ENCODE peak calls at places on chromosomes 2 and 18, in ten cellular contexts. W, V, U, Q, H, R, X, E, A and G are unnamed samples.

GRCh38 chr2:98839292-98839691 is 96.7 kb downstream of the CRACDL start:
- DNase-seq in X (no peak), Q (no peak), E (no peak), R (peak; percentile 42), H (peak; percentile 19), A (no peak), U (no peak), V (no peak), W (no peak), G (peak; percentile 45)

GRCh38 chr18:62979900-62980299 is 264.6 kb downstream of the PHLPP1 start:
- DNase-seq in X (no peak), U (no peak), W (no peak), Q (no peak), A (no peak), E (no peak), V (no peak), H (no peak), R (no peak), G (no peak)

GRCh38 chr18:7390731-7391492 is 160.0 kb downstream of the LRRC30 start:
- DNase-seq in A (no peak), Q (no peak), X (no peak), H (no peak), W (no peak), V (no peak), E (no peak), R (no peak), U (no peak), G (no peak)

GRCh38 chr18:59141294-59142068 is 1.8 kb downstream of the SEC11C start:
- DNase-seq in R (no peak), U (no peak), H (no peak), X (no peak), V (no peak), E (no peak), W (no peak), A (peak; percentile 24), Q (no peak), G (no peak)

GRCh38 chr2:209578394-209579006 is 154.7 kb downstream of the MAP2 start:
- DNase-seq in U (no peak), W (no peak), A (no peak), V (no peak), H (no peak), X (no peak), E (no peak), R (no peak), Q (no peak), G (no peak)

GRCh38 chr2:240819404-240820013 is 510 bp downstream of the KIF1A start:
- DNase-seq in Q (peak; percentile 5), H (no peak), A (no peak), V (no peak), E (no peak), R (no peak), U (no peak), W (no peak), X (peak; percentile 37), G (peak; percentile 19)

GRCh38 chr2:236608710-236609109 is 39.1 kb downstream of the ACKR3 start:
- DNase-seq in H (no peak), V (no peak), R (peak; percentile 31), X (no peak), E (no peak), A (no peak), U (no peak), W (no peak), Q (no peak), G (peak; percentile 4)

GRCh38 chr18:67359868-67360838 is 156.4 kb downstream of the DSEL start:
- DNase-seq in V (peak; percentile 64), E (no peak), Q (no peak), W (peak; percentile 40), A (no peak), R (peak; percentile 96), X (peak; percentile 69), U (peak; percentile 78), H (peak; percentile 96), G (peak; percentile 98)

GRCh38 chr2:234254783-234255521 is 204.4 kb downstream of the SPP2 start:
- DNase-seq in W (no peak), R (peak; percentile 78), Q (no peak), V (no peak), X (no peak), E (no peak), A (no peak), H (no peak), U (peak; percentile 49), G (no peak)

GRCh38 chr2:159684796-159685195 is 27.5 kb upstream of the MARCHF7 start:
- DNase-seq in V (no peak), Q (no peak), A (no peak), R (peak; percentile 80), W (no peak), H (peak; percentile 75), U (peak; percentile 11), X (no peak), E (no peak), G (peak; percentile 66)

GRCh38 chr2:237967463-237967871 is 653 bp downstream of the UBE2F start:
- DNase-seq in A (no peak), W (no peak), E (peak; percentile 76), X (no peak), U (no peak), Q (peak; percentile 25), H (no peak), R (peak; percentile 14), V (peak; percentile 65), G (peak; percentile 61)
- H3K4me1 ChIP-seq in A (peaks cover 25% of the 10 kb centered on the region), W (peaks cover 26% of the 10 kb centered on the region), E (peaks cover 30% of the 10 kb centered on the region), X (peaks cover 16% of the 10 kb centered on the region), U (peaks cover 10% of the 10 kb centered on the region), Q (peaks cover 37% of the 10 kb centered on the region), H (peaks cover 6% of the 10 kb centered on the region), R (peaks cover 4% of the 10 kb centered on the region), V (no peaks in the 10 kb centered on the region), G (peaks cover 33% of the 10 kb centered on the region)

GRCh38 chr18:74281011-74281638 is 10.6 kb downstream of the CYB5A start:
- DNase-seq in W (no peak), X (no peak), V (no peak), R (no peak), E (no peak), H (no peak), U (no peak), A (no peak), Q (no peak), G (no peak)

GRCh38 chr18:74282359-74283254 is 9.2 kb downstream of the CYB5A start:
- DNase-seq in W (no peak), Q (no peak), U (no peak), V (no peak), X (no peak), H (no peak), R (no peak), A (no peak), E (no peak), G (no peak)

GRCh38 chr18:74283646-74284045 is 8.1 kb downstream of the CYB5A start:
- DNase-seq in Q (no peak), W (no peak), V (no peak), R (no peak), U (no peak), A (no peak), E (no peak), H (no peak), X (no peak), G (no peak)

GRCh38 chr18:74283255-74283554 is 8.6 kb downstream of the CYB5A start:
- DNase-seq in U (no peak), W (no peak), E (no peak), R (no peak), H (no peak), V (no peak), A (no peak), Q (no peak), X (no peak), G (no peak)

DNA sequence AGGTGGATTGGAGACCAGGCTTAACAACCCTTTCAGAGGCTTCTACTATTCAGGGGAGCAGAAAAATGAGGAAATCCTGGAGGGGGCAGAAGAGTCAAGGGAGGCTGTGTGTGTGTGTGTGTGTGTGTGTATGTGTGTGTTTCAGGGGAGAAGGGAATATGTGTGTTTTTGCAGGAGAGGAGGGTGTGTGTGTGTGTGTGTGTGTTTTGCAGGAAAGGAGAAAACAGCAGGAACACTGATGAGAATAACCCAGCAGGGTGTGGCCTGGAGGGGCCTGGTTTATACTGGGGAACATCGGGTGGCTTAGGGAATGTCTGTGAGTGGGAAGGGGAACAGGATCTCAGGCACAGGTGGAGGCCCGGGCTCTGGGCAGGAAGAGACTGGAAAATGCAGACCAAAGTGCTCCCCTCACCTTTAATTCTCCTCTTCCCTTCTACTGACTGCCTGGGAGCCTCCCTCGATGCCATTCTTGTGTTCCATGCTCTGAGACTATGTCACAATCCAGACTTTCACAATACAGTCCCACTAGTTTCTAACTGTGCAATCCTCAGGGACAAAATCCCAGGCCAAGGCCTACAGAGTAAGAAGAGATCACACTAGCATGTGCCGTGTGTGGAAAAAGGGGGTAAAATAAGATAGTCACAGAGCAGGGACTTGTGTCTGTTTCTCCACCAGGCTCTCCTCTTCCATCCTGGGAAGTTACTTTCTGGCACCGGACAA is 10.0 kb downstream of the CYB5A start:
- DNase-seq in V (no peak), U (no peak), X (no peak), A (no peak), R (no peak), W (no peak), E (no peak), Q (no peak), H (no peak), G (peak; percentile 82)
- H3K4me1 ChIP-seq in V (no peaks in the 10 kb centered on the region), U (peaks cover 44% of the 10 kb centered on the region), X (peaks cover 27% of the 10 kb centered on the region), A (no peaks in the 10 kb centered on the region), R (peaks cover 4% of the 10 kb centered on the region), W (peaks cover 63% of the 10 kb centered on the region), E (peaks cover 76% of the 10 kb centered on the region), Q (peaks cover 88% of the 10 kb centered on the region), H (peaks cover 11% of the 10 kb centered on the region), G (peaks cover 81% of the 10 kb centered on the region)

GRCh38 chr18:6261938-6262337 is 152.8 kb downstream of the L3MBTL4 start:
- DNase-seq in U (no peak), R (no peak), X (no peak), A (no peak), E (no peak), V (no peak), Q (no peak), H (no peak), W (no peak), G (no peak)

GRCh38 chr18:6251084-6251483 is 163.6 kb downstream of the L3MBTL4 start:
- DNase-seq in W (no peak), R (no peak), X (no peak), Q (no peak), H (no peak), V (no peak), U (no peak), E (no peak), A (no peak), G (no peak)

GRCh38 chr18:6257950-6258349 is 156.8 kb downstream of the L3MBTL4 start:
- DNase-seq in H (no peak), X (no peak), W (no peak), A (no peak), Q (no peak), V (no peak), R (no peak), E (no peak), U (no peak), G (no peak)

GRCh38 chr18:6255121-6255742 is 159.5 kb downstream of the L3MBTL4 start:
- DNase-seq in H (no peak), A (no peak), R (peak; percentile 3), W (no peak), V (no peak), E (no peak), U (no peak), X (no peak), Q (no peak), G (no peak)

GRCh38 chr18:6256521-6256920 is 158.2 kb downstream of the L3MBTL4 start:
- DNase-seq in X (no peak), U (no peak), A (no peak), Q (peak; percentile 18), R (no peak), W (no peak), E (no peak), H (no peak), V (peak; percentile 46), G (no peak)
- H3K4me1 ChIP-seq in X (no peaks in the 10 kb centered on the region), U (no peaks in the 10 kb centered on the region), A (no peaks in the 10 kb centered on the region), Q (peaks cover 23% of the 10 kb centered on the region), R (no peaks in the 10 kb centered on the region), W (peaks cover 17% of the 10 kb centered on the region), E (peaks cover 17% of the 10 kb centered on the region), H (no peaks in the 10 kb centered on the region), V (peaks cover 4% of the 10 kb centered on the region), G (peaks cover 10% of the 10 kb centered on the region)

GRCh38 chr2:10326707-10327594 is 24.2 kb downstream of the HPCAL1 start:
- DNase-seq in A (peak; percentile 39), E (no peak), W (peak; percentile 72), V (no peak), U (no peak), X (no peak), R (no peak), H (no peak), Q (peak; percentile 61), G (no peak)
- H3K4me1 ChIP-seq in A (peaks cover 83% of the 10 kb centered on the region), E (peaks cover 82% of the 10 kb centered on the region), W (peaks cover 41% of the 10 kb centered on the region), V (no peaks in the 10 kb centered on the region), U (peaks cover 82% of the 10 kb centered on the region), X (peaks cover 21% of the 10 kb centered on the region), R (peaks cover 3% of the 10 kb centered on the region), H (peaks cover 15% of the 10 kb centered on the region), Q (peaks cover 73% of the 10 kb centered on the region), G (peaks cover 18% of the 10 kb centered on the region)